ENCODE peak calls at places on chromosomes 13 and 19, in ten cellular contexts. One of them, this sample, is unnamed.

GRCh38 chr19:12985049-12985776 is 10.1 kb upstream of the NFIX start:
- DNase-seq in CD8-positive, alpha-beta memory T cell: peak; percentile 65
- DNase-seq in GM23338: no peak
- DNase-seq in PC-3: no peak
- DNase-seq in adipocyte: no peak
- DNase-seq in tibial artery: peak; percentile 86
- DNase-seq in left lung: no peak
- DNase-seq in H1: no peak
- DNase-seq in CD8-positive, alpha-beta T cell: peak; percentile 64
- DNase-seq in pancreas: peak; percentile 43
- DNase-seq in this sample: no peak

GRCh38 chr13:27172495-27172842 is 858 bp upstream of the USP12 start:
- DNase-seq in CD8-positive, alpha-beta memory T cell: no peak
- DNase-seq in GM23338: no peak
- DNase-seq in PC-3: peak; percentile 43
- DNase-seq in adipocyte: peak; percentile 56
- DNase-seq in tibial artery: no peak
- DNase-seq in left lung: no peak
- DNase-seq in H1: no peak
- DNase-seq in CD8-positive, alpha-beta T cell: no peak
- DNase-seq in pancreas: no peak
- DNase-seq in this sample: no peak

GRCh38 chr13:46983881-46984280 is 87.0 kb upstream of the HTR2A start:
- DNase-seq in CD8-positive, alpha-beta memory T cell: no peak
- DNase-seq in GM23338: no peak
- DNase-seq in PC-3: peak; percentile 84
- DNase-seq in adipocyte: no peak
- DNase-seq in tibial artery: no peak
- DNase-seq in left lung: no peak
- DNase-seq in H1: no peak
- DNase-seq in CD8-positive, alpha-beta T cell: no peak
- DNase-seq in pancreas: no peak
- DNase-seq in this sample: no peak

GRCh38 chr13:36973621-36974268 is 25.4 kb downstream of the ALG5 start:
- DNase-seq in CD8-positive, alpha-beta memory T cell: no peak
- DNase-seq in GM23338: no peak
- DNase-seq in PC-3: no peak
- DNase-seq in adipocyte: no peak
- DNase-seq in tibial artery: no peak
- DNase-seq in left lung: no peak
- DNase-seq in H1: no peak
- DNase-seq in CD8-positive, alpha-beta T cell: no peak
- DNase-seq in pancreas: no peak
- DNase-seq in this sample: no peak

GRCh38 chr13:97211357-97211756 is 10.8 kb upstream of the MBNL2 start:
- DNase-seq in CD8-positive, alpha-beta memory T cell: no peak
- DNase-seq in GM23338: no peak
- DNase-seq in PC-3: no peak
- DNase-seq in adipocyte: peak; percentile 30
- DNase-seq in tibial artery: no peak
- DNase-seq in left lung: no peak
- DNase-seq in H1: no peak
- DNase-seq in CD8-positive, alpha-beta T cell: no peak
- DNase-seq in pancreas: no peak
- DNase-seq in this sample: no peak

GRCh38 chr19:49875801-49876421 is 1.2 kb downstream of the AKT1S1 start:
- DNase-seq in CD8-positive, alpha-beta memory T cell: no peak
- DNase-seq in GM23338: peak; percentile 83
- DNase-seq in PC-3: peak; percentile 34
- DNase-seq in adipocyte: peak; percentile 75
- DNase-seq in tibial artery: peak; percentile 86
- DNase-seq in left lung: peak; percentile 90
- DNase-seq in H1: peak; percentile 76
- DNase-seq in CD8-positive, alpha-beta T cell: peak; percentile 55
- DNase-seq in pancreas: peak; percentile 29
- DNase-seq in this sample: peak; percentile 78

GRCh38 chr13:93847162-93847561 is 620.6 kb downstream of the GPC6 start:
- DNase-seq in CD8-positive, alpha-beta memory T cell: no peak
- DNase-seq in GM23338: no peak
- DNase-seq in PC-3: peak; percentile 80
- DNase-seq in adipocyte: peak; percentile 14
- DNase-seq in tibial artery: no peak
- DNase-seq in left lung: no peak
- DNase-seq in H1: no peak
- DNase-seq in CD8-positive, alpha-beta T cell: no peak
- DNase-seq in pancreas: no peak
- DNase-seq in this sample: no peak

GRCh38 chr13:106530907-106531520 is 4.4 kb downstream of the EFNB2 start:
- DNase-seq in CD8-positive, alpha-beta memory T cell: no peak
- DNase-seq in GM23338: no peak
- DNase-seq in PC-3: peak; percentile 23
- DNase-seq in adipocyte: no peak
- DNase-seq in tibial artery: no peak
- DNase-seq in left lung: no peak
- DNase-seq in H1: no peak
- DNase-seq in CD8-positive, alpha-beta T cell: no peak
- DNase-seq in pancreas: no peak
- DNase-seq in this sample: peak; percentile 71

GRCh38 chr19:3383121-3383722 is 16.8 kb downstream of the NFIC start:
- DNase-seq in CD8-positive, alpha-beta memory T cell: no peak
- DNase-seq in GM23338: no peak
- DNase-seq in PC-3: no peak
- DNase-seq in adipocyte: no peak
- DNase-seq in tibial artery: peak; percentile 87
- DNase-seq in left lung: no peak
- DNase-seq in H1: no peak
- DNase-seq in CD8-positive, alpha-beta T cell: no peak
- DNase-seq in pancreas: no peak
- DNase-seq in this sample: no peak

GRCh38 chr19:3380829-3381228 is 14.4 kb downstream of the NFIC start:
- DNase-seq in CD8-positive, alpha-beta memory T cell: no peak
- DNase-seq in GM23338: no peak
- DNase-seq in PC-3: no peak
- DNase-seq in adipocyte: no peak
- DNase-seq in tibial artery: no peak
- DNase-seq in left lung: no peak
- DNase-seq in H1: no peak
- DNase-seq in CD8-positive, alpha-beta T cell: no peak
- DNase-seq in pancreas: no peak
- DNase-seq in this sample: no peak

GRCh38 chr19:3381701-3382372 is 15.5 kb downstream of the NFIC start:
- DNase-seq in CD8-positive, alpha-beta memory T cell: no peak
- DNase-seq in GM23338: no peak
- DNase-seq in PC-3: no peak
- DNase-seq in adipocyte: no peak
- DNase-seq in tibial artery: no peak
- DNase-seq in left lung: peak; percentile 77
- DNase-seq in H1: no peak
- DNase-seq in CD8-positive, alpha-beta T cell: no peak
- DNase-seq in pancreas: no peak
- DNase-seq in this sample: no peak

GRCh38 chr19:3378352-3379146 is 12.2 kb downstream of the NFIC start:
- DNase-seq in CD8-positive, alpha-beta memory T cell: no peak
- DNase-seq in GM23338: no peak
- DNase-seq in PC-3: no peak
- DNase-seq in adipocyte: no peak
- DNase-seq in tibial artery: no peak
- DNase-seq in left lung: no peak
- DNase-seq in H1: no peak
- DNase-seq in CD8-positive, alpha-beta T cell: no peak
- DNase-seq in pancreas: no peak
- DNase-seq in this sample: no peak

DNA sequence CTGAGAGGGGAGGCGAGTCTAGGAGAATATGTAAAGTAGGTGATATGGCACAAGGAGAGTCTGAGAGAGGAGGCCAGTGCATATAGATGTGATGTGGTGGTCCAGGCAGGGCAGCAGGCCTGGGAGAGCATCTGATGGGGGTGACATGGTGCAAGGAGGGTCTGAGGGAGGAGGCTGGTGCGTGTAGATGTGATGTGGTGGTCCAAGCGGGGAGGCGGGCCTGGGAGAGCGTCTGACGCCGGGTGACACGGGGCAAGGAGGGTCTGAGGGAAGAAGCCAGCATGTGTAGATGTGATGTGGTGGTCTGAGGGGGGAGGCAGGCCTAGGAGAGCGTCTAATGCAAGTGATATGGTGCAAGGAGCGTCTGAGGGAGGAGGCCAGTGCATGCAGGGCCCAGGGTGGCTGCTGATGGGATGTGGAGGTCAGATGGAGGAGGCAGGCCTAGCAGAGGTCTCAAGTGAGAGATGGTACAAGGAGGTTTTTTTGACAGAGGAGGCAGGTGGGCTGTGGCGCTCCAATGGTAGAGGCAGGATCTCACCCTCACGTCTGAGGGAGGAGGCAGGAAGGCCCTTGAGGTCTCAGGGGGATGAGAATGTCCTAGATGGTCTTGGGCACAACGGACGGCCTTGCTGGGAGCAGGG is 16.2 kb downstream of the NFIC start:
- DNase-seq in CD8-positive, alpha-beta memory T cell: no peak
- DNase-seq in GM23338: no peak
- DNase-seq in PC-3: no peak
- DNase-seq in adipocyte: no peak
- DNase-seq in tibial artery: no peak
- DNase-seq in left lung: peak; percentile 47
- DNase-seq in H1: no peak
- DNase-seq in CD8-positive, alpha-beta T cell: no peak
- DNase-seq in pancreas: no peak
- DNase-seq in this sample: no peak
- H3K4me1 ChIP-seq in CD8-positive, alpha-beta memory T cell: no peaks in the 10 kb centered on the region
- H3K4me1 ChIP-seq in GM23338: no peaks in the 10 kb centered on the region
- H3K4me1 ChIP-seq in PC-3: no peaks in the 10 kb centered on the region
- H3K4me1 ChIP-seq in adipocyte: peaks cover 60% of the 10 kb centered on the region
- H3K4me1 ChIP-seq in tibial artery: no peaks in the 10 kb centered on the region
- H3K4me1 ChIP-seq in left lung: peaks cover 30% of the 10 kb centered on the region
- H3K4me1 ChIP-seq in H1: peaks cover 1% of the 10 kb centered on the region
- H3K4me1 ChIP-seq in CD8-positive, alpha-beta T cell: no peaks in the 10 kb centered on the region
- H3K4me1 ChIP-seq in pancreas: peaks cover 27% of the 10 kb centered on the region
- H3K4me1 ChIP-seq in this sample: no peaks in the 10 kb centered on the region

GRCh38 chr13:45950343-45950995 is 98.9 kb upstream of the SIAH3 start:
- DNase-seq in CD8-positive, alpha-beta memory T cell: no peak
- DNase-seq in GM23338: no peak
- DNase-seq in PC-3: no peak
- DNase-seq in adipocyte: no peak
- DNase-seq in tibial artery: no peak
- DNase-seq in left lung: no peak
- DNase-seq in H1: no peak
- DNase-seq in CD8-positive, alpha-beta T cell: no peak
- DNase-seq in pancreas: no peak
- DNase-seq in this sample: no peak

GRCh38 chr13:45949161-45949560 is 97.6 kb upstream of the SIAH3 start:
- DNase-seq in CD8-positive, alpha-beta memory T cell: no peak
- DNase-seq in GM23338: no peak
- DNase-seq in PC-3: no peak
- DNase-seq in adipocyte: peak; percentile 28
- DNase-seq in tibial artery: no peak
- DNase-seq in left lung: no peak
- DNase-seq in H1: no peak
- DNase-seq in CD8-positive, alpha-beta T cell: no peak
- DNase-seq in pancreas: no peak
- DNase-seq in this sample: no peak

GRCh38 chr13:45953082-45953481 is 99.5 kb downstream of the ZC3H13 start:
- DNase-seq in CD8-positive, alpha-beta memory T cell: no peak
- DNase-seq in GM23338: peak; percentile 53
- DNase-seq in PC-3: no peak
- DNase-seq in adipocyte: no peak
- DNase-seq in tibial artery: no peak
- DNase-seq in left lung: no peak
- DNase-seq in H1: no peak
- DNase-seq in CD8-positive, alpha-beta T cell: no peak
- DNase-seq in pancreas: no peak
- DNase-seq in this sample: no peak

GRCh38 chr13:45954861-45955595 is 97.5 kb downstream of the ZC3H13 start:
- DNase-seq in CD8-positive, alpha-beta memory T cell: no peak
- DNase-seq in GM23338: no peak
- DNase-seq in PC-3: no peak
- DNase-seq in adipocyte: peak; percentile 3
- DNase-seq in tibial artery: no peak
- DNase-seq in left lung: no peak
- DNase-seq in H1: no peak
- DNase-seq in CD8-positive, alpha-beta T cell: no peak
- DNase-seq in pancreas: no peak
- DNase-seq in this sample: no peak

GRCh38 chr13:45951724-45952123 is 100.2 kb upstream of the SIAH3 start:
- DNase-seq in CD8-positive, alpha-beta memory T cell: no peak
- DNase-seq in GM23338: no peak
- DNase-seq in PC-3: no peak
- DNase-seq in adipocyte: peak; percentile 8
- DNase-seq in tibial artery: no peak
- DNase-seq in left lung: no peak
- DNase-seq in H1: no peak
- DNase-seq in CD8-positive, alpha-beta T cell: no peak
- DNase-seq in pancreas: no peak
- DNase-seq in this sample: no peak
- H3K4me1 ChIP-seq in CD8-positive, alpha-beta memory T cell: no peaks in the 10 kb centered on the region
- H3K4me1 ChIP-seq in GM23338: no peaks in the 10 kb centered on the region
- H3K4me1 ChIP-seq in PC-3: no peaks in the 10 kb centered on the region
- H3K4me1 ChIP-seq in adipocyte: peaks cover 21% of the 10 kb centered on the region
- H3K4me1 ChIP-seq in tibial artery: no peaks in the 10 kb centered on the region
- H3K4me1 ChIP-seq in left lung: no peaks in the 10 kb centered on the region
- H3K4me1 ChIP-seq in H1: no peaks in the 10 kb centered on the region
- H3K4me1 ChIP-seq in CD8-positive, alpha-beta T cell: no peaks in the 10 kb centered on the region
- H3K4me1 ChIP-seq in pancreas: peaks cover 9% of the 10 kb centered on the region
- H3K4me1 ChIP-seq in this sample: peaks cover 11% of the 10 kb centered on the region

DNA sequence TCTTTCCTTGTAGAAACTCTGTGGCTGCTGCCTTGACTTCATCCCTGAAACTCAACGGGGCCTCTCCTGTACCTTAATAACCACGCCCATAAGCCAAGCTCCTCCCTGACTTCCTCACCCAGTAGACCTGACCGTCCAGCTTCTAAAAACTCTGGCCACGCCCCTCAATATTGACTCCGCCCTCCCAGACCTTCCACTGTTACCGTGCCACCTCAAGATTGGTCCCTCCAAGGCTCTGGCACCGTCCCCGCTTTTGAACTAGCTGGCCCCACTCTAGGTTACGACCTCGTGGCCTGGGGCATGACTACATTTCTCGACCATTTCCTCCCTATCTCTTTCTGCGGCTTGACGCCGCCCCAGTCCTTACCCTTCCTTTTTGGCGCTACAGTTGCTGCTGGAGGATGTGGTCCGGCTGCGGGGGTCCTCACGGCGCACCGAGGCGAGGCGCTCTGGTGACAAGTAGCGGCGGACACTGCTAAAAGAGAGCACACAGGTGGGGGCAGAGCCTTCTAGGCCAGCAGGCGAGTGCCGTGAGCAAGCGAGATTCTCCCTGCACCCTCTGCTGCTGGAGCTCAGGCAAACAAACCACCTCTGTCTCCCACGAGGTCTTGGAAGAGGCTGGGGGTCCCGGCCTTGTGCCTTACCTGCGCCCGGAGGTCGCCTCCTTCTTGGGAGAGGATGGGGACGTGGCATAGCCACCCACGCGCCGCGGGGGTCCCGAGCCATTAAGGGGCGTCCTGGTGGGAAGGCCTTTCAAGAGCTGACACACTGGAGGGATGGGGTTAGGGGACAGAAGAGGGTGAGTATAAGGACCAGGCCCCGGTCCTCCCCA is 2.3 kb upstream of the EML2 start:
- DNase-seq in CD8-positive, alpha-beta memory T cell: peak; percentile 47
- DNase-seq in GM23338: peak; percentile 100
- DNase-seq in PC-3: peak; percentile 95
- DNase-seq in adipocyte: peak; percentile 71
- DNase-seq in tibial artery: peak; percentile 87
- DNase-seq in left lung: peak; percentile 90
- DNase-seq in H1: peak; percentile 95
- DNase-seq in CD8-positive, alpha-beta T cell: peak; percentile 51
- DNase-seq in pancreas: peak; percentile 87
- DNase-seq in this sample: peak; percentile 91
- H3K4me1 ChIP-seq in CD8-positive, alpha-beta memory T cell: peaks cover 51% of the 10 kb centered on the region
- H3K4me1 ChIP-seq in GM23338: peaks cover 44% of the 10 kb centered on the region
- H3K4me1 ChIP-seq in PC-3: peaks cover 30% of the 10 kb centered on the region
- H3K4me1 ChIP-seq in adipocyte: peaks cover 25% of the 10 kb centered on the region
- H3K4me1 ChIP-seq in tibial artery: no peaks in the 10 kb centered on the region
- H3K4me1 ChIP-seq in left lung: peaks cover 20% of the 10 kb centered on the region
- H3K4me1 ChIP-seq in H1: peaks cover 24% of the 10 kb centered on the region
- H3K4me1 ChIP-seq in CD8-positive, alpha-beta T cell: peaks cover 47% of the 10 kb centered on the region
- H3K4me1 ChIP-seq in pancreas: peaks cover 8% of the 10 kb centered on the region
- H3K4me1 ChIP-seq in this sample: peaks cover 33% of the 10 kb centered on the region

GRCh38 chr13:21012211-21012610 is 49.2 kb downstream of the LATS2 start:
- DNase-seq in CD8-positive, alpha-beta memory T cell: no peak
- DNase-seq in GM23338: no peak
- DNase-seq in PC-3: no peak
- DNase-seq in adipocyte: no peak
- DNase-seq in tibial artery: no peak
- DNase-seq in left lung: no peak
- DNase-seq in H1: no peak
- DNase-seq in CD8-positive, alpha-beta T cell: no peak
- DNase-seq in pancreas: no peak
- DNase-seq in this sample: no peak
- H3K4me1 ChIP-seq in CD8-positive, alpha-beta memory T cell: no peaks in the 10 kb centered on the region
- H3K4me1 ChIP-seq in GM23338: peaks cover 6% of the 10 kb centered on the region
- H3K4me1 ChIP-seq in PC-3: peaks cover 37% of the 10 kb centered on the region
- H3K4me1 ChIP-seq in adipocyte: peaks cover 71% of the 10 kb centered on the region
- H3K4me1 ChIP-seq in tibial artery: no peaks in the 10 kb centered on the region
- H3K4me1 ChIP-seq in left lung: peaks cover 15% of the 10 kb centered on the region
- H3K4me1 ChIP-seq in H1: no peaks in the 10 kb centered on the region
- H3K4me1 ChIP-seq in CD8-positive, alpha-beta T cell: peaks cover 3% of the 10 kb centered on the region
- H3K4me1 ChIP-seq in pancreas: peaks cover 25% of the 10 kb centered on the region
- H3K4me1 ChIP-seq in this sample: no peaks in the 10 kb centered on the region